ENCODE peak calls at places on chromosomes 11 and 22, in ten cellular contexts. O is spleen; A is midbrain; Q is GM06990; F is heart left ventricle; I is posterior vena cava; W is astrocyte of the spinal cord; T is stimulated activated CD4-positive, alpha-beta T cell treated with anti-CD3 and anti-CD28 coated beads, Interleukin-1b, Interleukin-23, amount 100 ng/mL, for 1 hour; C is activated CD4-positive, alpha-beta T cell treated with anti-CD3 and anti-CD28 coated beads, Interleukin-2, amount 10 ng/mL, durations not matched to agents 24 days and 14 days; U is posterior cingulate gyrus. M is an unnamed sample.

GRCh38 chr11:32456864-32457263 is 21.5 kb upstream of the WT1 start:
- DNase-seq in I (no peak), F (no peak), C (no peak), W (no peak), O (no peak), Q (no peak), U (no peak), T (no peak), A (no peak), M (no peak)

GRCh38 chr11:115279831-115280761 is 224.1 kb downstream of the CADM1 start:
- DNase-seq in U (no peak), A (no peak), O (no peak), C (no peak), F (no peak), W (peak), I (no peak), Q (no peak), T (no peak), M (no peak)

GRCh38 chr11:121711900-121712424 is 259.2 kb upstream of the SORL1-AS1 start:
- DNase-seq in C (no peak), W (no peak), U (no peak), Q (no peak), I (no peak), T (no peak), A (no peak), F (no peak), O (no peak), M (no peak)

GRCh38 chr11:115778928-115779650 is 274.9 kb upstream of the CADM1 start:
- DNase-seq in F (no peak), Q (no peak), T (no peak), A (no peak), I (no peak), U (no peak), W (no peak), C (no peak), O (no peak), M (no peak)

GRCh38 chr22:25110596-25110845 is 89.1 kb upstream of the CRYBB3 start:
- DNase-seq in W (no peak), T (no peak), Q (no peak), A (no peak), O (no peak), I (no peak), U (no peak), F (no peak), C (no peak), M (no peak)

GRCh38 chr22:38782402-38783094 is 11.4 kb downstream of the DNAL4 start:
- DNase-seq in U (peak), O (no peak), C (no peak), A (no peak), W (peak), Q (no peak), T (no peak), F (no peak), I (no peak), M (peak)

GRCh38 chr11:64810891-64811272 is 531 bp upstream of the MEN1 start:
- DNase-seq in F (no peak), Q (no peak), U (no peak), I (no peak), T (no peak), W (no peak), A (no peak), O (no peak), C (peak), M (no peak)

GRCh38 chr11:35723493-35724284 is 61.1 kb downstream of the TRIM44 start:
- DNase-seq in T (no peak), U (no peak), A (no peak), O (no peak), W (peak), F (no peak), Q (no peak), C (no peak), I (no peak), M (no peak)

GRCh38 chr22:46649176-46650077 is 29.2 kb downstream of the GRAMD4 start:
- DNase-seq in O (no peak), W (peak), I (no peak), C (no peak), Q (no peak), T (no peak), U (no peak), F (peak), A (no peak), M (no peak)

GRCh38 chr11:74702383-74703007 is 28.7 kb downstream of the CHRDL2 start:
- DNase-seq in U (peak), F (peak), A (peak), O (peak), I (peak), W (peak), T (peak), C (peak), Q (peak), M (peak)

GRCh38 chr11:28343304-28344233 is 235.4 kb downstream of the METTL15 start:
- DNase-seq in O (no peak), Q (no peak), A (no peak), T (no peak), F (no peak), U (no peak), I (no peak), C (no peak), W (peak), M (peak)

GRCh38 chr22:23137905-23138520 is 3.8 kb downstream of the RSPH14 start:
- DNase-seq in Q (peak), U (no peak), W (peak), T (no peak), O (no peak), C (peak), F (no peak), I (no peak), A (no peak), M (no peak)

GRCh38 chr11:36354221-36355003 is 58.3 kb downstream of the PRR5L start:
- DNase-seq in A (no peak), O (no peak), Q (peak), U (no peak), C (peak), T (no peak), F (no peak), W (peak), I (no peak), M (peak)

GRCh38 chr11:42482822-42483221 is 829.0 kb upstream of the API5 start:
- DNase-seq in F (no peak), A (no peak), W (no peak), I (no peak), Q (no peak), T (no peak), U (no peak), O (no peak), C (no peak), M (no peak)

GRCh38 chr22:28231423-28231822 is 312.4 kb upstream of the PITPNB start:
- DNase-seq in A (no peak), I (no peak), O (no peak), C (no peak), U (no peak), T (no peak), F (no peak), Q (no peak), W (peak), M (peak)

GRCh38 chr22:45154383-45154782 is 9.3 kb upstream of the NUP50 start:
- DNase-seq in I (no peak), Q (no peak), U (no peak), O (no peak), F (no peak), A (no peak), T (no peak), C (no peak), W (no peak), M (peak)

GRCh38 chr11:65132988-65133700 is 1.2 kb downstream of the SYVN1 start:
- DNase-seq in C (peak), T (no peak), F (peak), U (no peak), O (peak), Q (peak), W (no peak), A (no peak), I (peak), M (peak)

GRCh38 chr11:6194065-6194581 is 4.9 kb upstream of the OR52W1 start:
- DNase-seq in O (no peak), Q (no peak), I (no peak), A (no peak), W (no peak), C (no peak), F (no peak), T (no peak), U (no peak), M (no peak)

GRCh38 chr22:33018232-33018864 is 39.8 kb downstream of the SYN3 start:
- DNase-seq in F (peak), O (no peak), U (peak), T (peak), A (peak), I (no peak), Q (peak), W (peak), C (peak), M (peak)

GRCh38 chr11:128496249-128496648 is 91.1 kb downstream of the ETS1 start:
- DNase-seq in A (no peak), T (no peak), Q (no peak), I (no peak), W (no peak), F (no peak), O (no peak), C (peak), U (no peak), M (peak)

GRCh38 chr11:1639102-1639620 is 9.6 kb downstream of the KRTAP5-5 start:
- DNase-seq in Q (no peak), F (peak), I (no peak), U (no peak), A (no peak), C (no peak), O (no peak), T (no peak), W (no peak), M (no peak)

GRCh38 chr22:36739185-36739584 is 35.6 kb upstream of the CACNG2 start:
- DNase-seq in F (no peak), C (no peak), Q (no peak), W (no peak), O (no peak), A (no peak), T (no peak), U (no peak), I (peak), M (no peak)

GRCh38 chr11:127106142-127106541 is 105.6 kb upstream of the KIRREL3 start:
- DNase-seq in I (no peak), F (no peak), O (no peak), C (no peak), Q (no peak), A (no peak), W (no peak), T (no peak), U (no peak), M (peak)

GRCh38 chr11:130549393-130549999 is 101.1 kb downstream of the ADAMTS15 start:
- DNase-seq in O (no peak), C (no peak), T (no peak), Q (no peak), A (no peak), W (no peak), F (no peak), I (no peak), U (no peak), M (peak)

GRCh38 chr11:28338371-28338770 is 230.2 kb downstream of the METTL15 start:
- DNase-seq in W (no peak), U (no peak), T (no peak), I (no peak), F (no peak), C (no peak), A (no peak), O (no peak), Q (no peak), M (no peak)

GRCh38 chr11:67416416-67417335 is 1.2 kb downstream of the CARNS1 start:
- DNase-seq in I (no peak), Q (no peak), U (no peak), T (no peak), C (no peak), O (peak), A (no peak), W (peak), F (no peak), M (no peak)

GRCh38 chr22:42831712-42832111 is 25.4 kb downstream of the ARFGAP3 start:
- DNase-seq in T (no peak), U (no peak), I (no peak), O (no peak), A (no peak), F (no peak), Q (no peak), W (no peak), C (no peak), M (no peak)

M was measured in adipocyte.